ENCODE peak calls at places on chromosomes 16 and 17, in five cellular contexts. Q is AG04450, J is thoracic aorta, Y is left lung, C is WERI-Rb-1. E is an unnamed sample. For H3K9me3, the result is how much of the 10 kb centered on the place peaks cover.

GRCh38 chr16:30051518-30051917 is 14.0 kb upstream of the ALDOA start:
- DNase-seq in Q (no peak), J (no peak), C (no peak), Y (no peak), E (no peak)

GRCh38 chr16:82169861-82170845 is at the start of gene MPHOSPH6:
- DNase-seq in Y (peak), Q (peak), C (peak), J (peak), E (peak)

GRCh38 chr17:57329380-57330214 is 73.3 kb downstream of the MSI2 start:
- DNase-seq in Q (no peak), C (no peak), J (no peak), Y (no peak), E (no peak)

GRCh38 chr17:67628580-67629013 is 89.1 kb upstream of the NOL11 start:
- DNase-seq in J (no peak), C (peak), Q (no peak), Y (peak), E (no peak)

GRCh38 chr16:84194018-84194417 is 3.1 kb downstream of the ADAD2 start:
- DNase-seq in J (no peak), Q (no peak), Y (no peak), C (no peak), E (no peak)

GRCh38 chr17:7587831-7588230 is 2.1 kb downstream of the SOX15 start:
- DNase-seq in C (no peak), Y (no peak), Q (no peak), J (no peak), E (no peak)

GRCh38 chr17:61205406-61205805 is 194.2 kb upstream of the TBX2 start:
- DNase-seq in Q (no peak), Y (no peak), J (no peak), C (no peak), E (no peak)

GRCh38 chr16:48612621-48613020 is 2.6 kb upstream of the N4BP1 start:
- DNase-seq in C (no peak), J (no peak), Q (no peak), Y (no peak), E (no peak)

GRCh38 chr16:86501989-86502855 is 8.1 kb upstream of the FOXF1 start:
- DNase-seq in Q (no peak), Y (no peak), C (no peak), J (no peak), E (no peak)

GRCh38 chr17:17356931-17357270 is 53.7 kb downstream of the NT5M start:
- DNase-seq in C (no peak), Q (no peak), J (no peak), Y (no peak), E (no peak)

GRCh38 chr16:89711601-89712475 is 8.9 kb downstream of the VPS9D1 start:
- DNase-seq in Y (no peak), J (no peak), Q (no peak), C (no peak), E (no peak)

GRCh38 chr16:3652373-3653037 is 2.0 kb upstream of the DNASE1 start:
- DNase-seq in Q (no peak), J (no peak), C (no peak), Y (peak), E (no peak)

GRCh38 chr16:50202926-50203624 is 50.0 kb downstream of the TENT4B start:
- DNase-seq in C (no peak), Q (no peak), J (no peak), Y (no peak), E (no peak)

GRCh38 chr17:46158323-46159296 is 34.6 kb downstream of the KANSL1 start:
- DNase-seq in Q (no peak), C (peak), Y (no peak), J (no peak), E (no peak)

GRCh38 chr16:85491798-85492616 is 121.1 kb upstream of the GSE1 start:
- DNase-seq in C (no peak), J (peak), Q (no peak), Y (peak), E (no peak)

GRCh38 chr16:81519298-81520150 is 74.9 kb downstream of the CMIP start:
- DNase-seq in Q (no peak), C (no peak), J (no peak), Y (no peak), E (no peak)

GRCh38 chr17:78781339-78782304 is at the start of gene CYTH1:
- DNase-seq in C (peak), Q (no peak), J (no peak), Y (peak), E (no peak)

GRCh38 chr17:3029213-3029913 is 34.0 kb downstream of the OR1D5 start:
- DNase-seq in Y (no peak), C (no peak), J (no peak), Q (no peak), E (no peak)

GRCh38 chr17:17701112-17701511 is 19.9 kb downstream of the RAI1 start:
- DNase-seq in J (no peak), C (no peak), Q (no peak), Y (no peak), E (no peak)

GRCh38 chr16:35754391-35755369 is 2295.3 kb downstream of the TP53TG3F start:
- DNase-seq in C (no peak), Q (no peak), J (no peak), Y (no peak), E (no peak)

GRCh38 chr16:80387308-80387921 is 153.4 kb upstream of the DYNLRB2 start:
- DNase-seq in J (no peak), C (no peak), Q (no peak), Y (no peak), E (no peak)
- TF ChIP-seq CTCF in J (no peak), C (no peak), Q (no peak), Y (no peak), E (no peak)

DNA sequence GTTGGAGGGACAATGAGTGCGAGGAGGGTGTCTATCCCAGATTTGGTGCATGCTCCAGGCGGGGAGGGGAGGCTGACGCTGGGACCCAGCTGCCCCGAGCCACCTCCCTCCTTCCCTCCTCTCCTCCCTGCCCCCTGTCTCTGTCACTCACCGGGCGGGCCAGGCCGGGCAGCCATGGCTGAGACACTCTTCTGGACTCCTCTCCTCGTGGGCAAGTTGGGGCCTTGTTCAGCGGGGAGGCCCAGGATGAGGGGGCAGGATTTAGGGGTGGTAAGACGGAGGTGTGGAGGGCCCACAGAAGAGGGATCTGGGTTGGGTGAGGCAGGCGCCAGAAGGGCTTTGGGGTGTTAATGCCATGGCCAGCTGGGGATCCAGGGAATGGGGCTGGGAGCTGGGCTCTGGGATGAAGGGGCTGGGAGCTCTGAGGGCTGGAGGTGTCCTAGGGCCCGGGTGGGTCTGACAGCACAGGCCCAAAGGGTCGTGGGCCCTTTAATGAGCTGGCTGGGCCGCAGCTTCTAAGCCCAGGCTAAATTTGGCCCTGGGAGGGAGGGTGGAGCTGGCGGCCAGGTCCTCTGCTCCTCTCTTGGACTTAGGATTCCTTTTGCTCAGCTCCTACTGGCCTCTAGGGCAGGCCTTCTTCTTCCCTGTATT is at the start of gene SGCA:
- DNase-seq in J (no peak), Y (no peak), Q (no peak), C (no peak), E (no peak)
- H3K4me3 ChIP-seq in J (peak), Y (no peak), Q (no peak), C (no peak), E (peak)

GRCh38 chr17:54536306-54536705 is 364.3 kb upstream of the TOM1L1 start:
- DNase-seq in Q (no peak), C (no peak), J (no peak), Y (no peak), E (no peak)
- H3K9me3 ChIP-seq in Q (under half), C (under half), J (under half), Y (under half), E (under half)

GRCh38 chr17:74367206-74367605 is at the start of gene GPR142:
- DNase-seq in Y (no peak), C (no peak), Q (no peak), J (no peak), E (no peak)
- TF ChIP-seq CTCF in Y (no peak), C (no peak), Q (no peak), J (no peak), E (no peak)

GRCh38 chr16:73107371-73107770 is 59.4 kb upstream of the ZFHX3 start:
- DNase-seq in Y (no peak), Q (no peak), C (no peak), J (no peak), E (no peak)
- H3K4me3 ChIP-seq in Y (no peak), Q (no peak), C (no peak), J (no peak), E (no peak)

GRCh38 chr17:31650756-31651520 is 208.1 kb downstream of the COPRS start:
- DNase-seq in Y (no peak), J (no peak), C (no peak), Q (no peak), E (no peak)
- H3K9me3 ChIP-seq in Y (under half), J (under half), C (under half), Q (under half), E (under half)

E was measured in esophagus squamous epithelium.